ENCODE peak calls at places on chromosomes 13 and 19, in four cellular contexts. W is cardiac muscle cell, E is left lung, V is prostate gland. S is an unnamed sample. For H3K4me1 and H3K36me3, the result is how much of the 10 kb centered on the place peaks cover.

GRCh38 chr19:9535934-9536333 is 2.5 kb downstream of the ZNF426 start:
- DNase-seq in W (no peak), E (no peak), V (no peak), S (no peak)

GRCh38 chr19:3623716-3624115 is 2.9 kb downstream of the CACTIN start:
- DNase-seq in W (no peak), E (no peak), V (no peak), S (no peak)

GRCh38 chr13:44969858-44970484 is 19.3 kb downstream of the NUFIP1 start:
- DNase-seq in W (peak), E (no peak), V (peak), S (no peak)

GRCh38 chr19:47663435-47663910 is 49.7 kb upstream of the EHD2 start:
- DNase-seq in W (peak), E (no peak), V (no peak), S (no peak)

GRCh38 chr19:47284324-47284899 is 9.7 kb downstream of the INAFM1 start:
- DNase-seq in W (peak), E (no peak), V (peak), S (peak)

GRCh38 chr19:12788025-12788681 is 3.1 kb upstream of the JUNB start:
- DNase-seq in W (peak), E (no peak), V (no peak), S (no peak)

GRCh38 chr13:27500806-27501534 is 50.6 kb upstream of the MTIF3 start:
- DNase-seq in W (peak), E (no peak), V (no peak), S (no peak)

GRCh38 chr13:113273856-113274590 is 23.0 kb upstream of the LAMP1 start:
- DNase-seq in W (peak), E (peak), V (no peak), S (peak)

GRCh38 chr19:18340237-18340989 is at the start of gene PGPEP1:
- DNase-seq in W (peak), E (peak), V (peak), S (peak)

GRCh38 chr19:35958660-35959039 is 22.5 kb downstream of the LRFN3 start:
- DNase-seq in W (no peak), E (no peak), V (no peak), S (no peak)

GRCh38 chr13:51626749-51627148 is 42.5 kb downstream of the WDFY2 start:
- DNase-seq in W (no peak), E (no peak), V (no peak), S (no peak)

GRCh38 chr13:44030615-44031014 is 150.9 kb downstream of the LACC1 start:
- DNase-seq in W (no peak), E (no peak), V (no peak), S (no peak)

GRCh38 chr19:18091217-18091608 is 4.5 kb upstream of the IL12RB1 start:
- DNase-seq in W (no peak), E (peak), V (no peak), S (no peak)

GRCh38 chr19:30046522-30046921 is 104.5 kb downstream of the URI1 start:
- DNase-seq in W (no peak), E (no peak), V (no peak), S (no peak)

GRCh38 chr19:21117041-21117907 is 24.6 kb upstream of the ZNF431 start:
- DNase-seq in W (no peak), E (no peak), V (no peak), S (no peak)

GRCh38 chr13:98275711-98276171 is 98.7 kb upstream of the RNF113B start:
- DNase-seq in W (no peak), E (no peak), V (no peak), S (no peak)

GRCh38 chr13:30607908-30608307 is 9.8 kb upstream of the USPL1 start:
- DNase-seq in W (no peak), E (peak), V (no peak), S (no peak)

GRCh38 chr19:18669883-18670282 is 13.6 kb upstream of the CRTC1 start:
- DNase-seq in W (no peak), E (no peak), V (no peak), S (no peak)

GRCh38 chr19:33239223-33239975 is 13.7 kb upstream of the SLC7A10 start:
- DNase-seq in W (no peak), E (no peak), V (no peak), S (no peak)

GRCh38 chr13:40390290-40391008 is 276.0 kb downstream of the FOXO1 start:
- DNase-seq in W (no peak), E (no peak), V (no peak), S (no peak)

GRCh38 chr19:30799854-30800755 is 427.9 kb downstream of the ZNF536 start:
- DNase-seq in W (peak), E (peak), V (peak), S (no peak)

GRCh38 chr19:2731181-2732117 is 8.4 kb downstream of the SLC39A3 start:
- DNase-seq in W (no peak), E (no peak), V (no peak), S (no peak)

GRCh38 chr19:40216777-40217026 is 1.5 kb downstream of the TTC9B start:
- DNase-seq in W (no peak), E (no peak), V (no peak), S (no peak)

GRCh38 chr19:19539738-19540703 is 2.0 kb downstream of the CILP2 start:
- DNase-seq in W (peak), E (peak), V (peak), S (no peak)

GRCh38 chr13:30708541-30708940 is 26.8 kb upstream of the ALOX5AP start:
- DNase-seq in W (peak), E (no peak), V (no peak), S (peak)

GRCh38 chr13:112975401-112975939 is 6.5 kb downstream of the MCF2L start:
- DNase-seq in W (no peak), E (no peak), V (no peak), S (no peak)

GRCh38 chr19:15303105-15303780 is 29.1 kb downstream of the BRD4 start:
- DNase-seq in W (no peak), E (no peak), V (peak), S (peak)

GRCh38 chr13:32381539-32381938 is 46.4 kb downstream of the N4BP2L1 start:
- DNase-seq in W (peak), E (no peak), V (no peak), S (no peak)

GRCh38 chr19:8567522-8568172 is 9.6 kb downstream of the MYO1F start:
- DNase-seq in W (no peak), E (peak), V (no peak), S (no peak)

GRCh38 chr13:36297600-36298338 is at the start of gene CCDC169:
- DNase-seq in W (peak), E (peak), V (peak), S (peak)

DNA sequence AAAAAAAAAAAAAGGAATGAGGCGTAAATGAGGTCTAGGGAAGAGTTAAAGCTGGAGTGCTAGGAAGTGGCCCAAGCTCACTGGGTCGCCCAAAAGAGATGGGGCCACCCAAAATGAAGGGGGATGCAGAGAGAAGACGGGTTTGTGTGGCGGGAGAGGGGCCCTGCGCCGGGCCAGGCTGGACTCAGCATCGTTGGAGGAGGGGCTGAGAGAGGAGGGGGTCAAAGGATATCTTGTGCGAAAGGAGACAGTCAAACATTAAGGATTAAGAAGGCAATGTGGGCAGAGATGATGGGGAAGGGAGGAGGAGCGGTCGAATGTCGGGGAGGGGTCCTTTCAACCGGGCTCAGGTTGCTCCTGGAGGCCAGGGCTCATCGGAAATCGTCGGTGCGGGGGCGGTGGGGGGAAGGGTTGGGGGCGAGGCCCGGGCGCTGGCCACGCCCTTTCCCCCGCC is 825 bp upstream of the CARM1 start:
- DNase-seq in W (no peak), E (no peak), V (no peak), S (no peak)
- H3K4me1 ChIP-seq in W (under half), E (under half), V (under half), S (under half)

GRCh38 chr13:93002071-93002470 is 224.5 kb upstream of the GPC6 start:
- DNase-seq in W (no peak), E (no peak), V (no peak), S (no peak)
- H3K36me3 ChIP-seq in W (under half), E (under half), V (under half), S (under half)

GRCh38 chr19:42111811-42112210 is 20.4 kb downstream of the POU2F2 start:
- DNase-seq in W (no peak), E (no peak), V (no peak), S (no peak)

GRCh38 chr19:42115705-42116104 is 16.5 kb downstream of the POU2F2 start:
- DNase-seq in W (no peak), E (no peak), V (no peak), S (no peak)

GRCh38 chr19:42115219-42115618 is 17.0 kb downstream of the POU2F2 start:
- DNase-seq in W (peak), E (no peak), V (no peak), S (no peak)

GRCh38 chr19:42114412-42114811 is 17.8 kb downstream of the POU2F2 start:
- DNase-seq in W (no peak), E (no peak), V (no peak), S (no peak)

DNA sequence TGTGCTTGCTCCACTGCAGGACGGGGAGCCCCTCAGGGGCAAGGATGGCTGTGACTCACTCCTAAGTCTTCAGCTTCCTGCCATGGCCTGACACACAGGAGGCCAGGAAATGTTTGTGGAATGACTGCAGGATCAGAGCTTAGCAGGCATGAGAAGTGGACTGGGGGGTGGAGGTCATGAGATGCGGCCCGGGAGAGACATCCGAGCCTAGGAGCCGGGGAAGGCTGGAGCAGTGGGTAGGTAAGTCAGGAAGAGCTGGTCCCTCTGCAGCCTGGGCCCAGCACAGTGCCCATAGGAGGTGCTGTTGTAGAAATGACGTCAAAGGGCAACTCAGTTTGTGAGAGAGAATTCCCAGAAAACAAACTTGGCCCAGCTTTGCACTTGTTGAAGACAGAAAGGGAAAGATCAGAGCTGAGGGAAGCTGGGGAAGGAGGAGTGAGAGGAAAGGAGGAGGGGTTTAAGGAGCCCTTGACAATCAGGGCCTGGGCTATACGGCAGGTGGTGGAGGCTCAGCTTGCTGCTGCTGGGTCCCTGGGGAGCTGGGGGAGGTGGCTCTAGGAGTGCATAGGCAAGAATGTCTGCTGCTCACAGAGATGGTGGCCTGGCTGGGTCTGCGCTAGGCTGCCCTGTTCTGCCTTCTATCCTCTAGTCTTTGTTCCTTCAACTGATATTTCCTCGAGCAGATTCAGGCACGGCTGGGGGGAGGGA is 18.5 kb downstream of the POU2F2 start:
- DNase-seq in W (peak), E (no peak), V (no peak), S (peak)
- H3K4me1 ChIP-seq in W (under half), E (under half), V (under half), S (under half)

DNA sequence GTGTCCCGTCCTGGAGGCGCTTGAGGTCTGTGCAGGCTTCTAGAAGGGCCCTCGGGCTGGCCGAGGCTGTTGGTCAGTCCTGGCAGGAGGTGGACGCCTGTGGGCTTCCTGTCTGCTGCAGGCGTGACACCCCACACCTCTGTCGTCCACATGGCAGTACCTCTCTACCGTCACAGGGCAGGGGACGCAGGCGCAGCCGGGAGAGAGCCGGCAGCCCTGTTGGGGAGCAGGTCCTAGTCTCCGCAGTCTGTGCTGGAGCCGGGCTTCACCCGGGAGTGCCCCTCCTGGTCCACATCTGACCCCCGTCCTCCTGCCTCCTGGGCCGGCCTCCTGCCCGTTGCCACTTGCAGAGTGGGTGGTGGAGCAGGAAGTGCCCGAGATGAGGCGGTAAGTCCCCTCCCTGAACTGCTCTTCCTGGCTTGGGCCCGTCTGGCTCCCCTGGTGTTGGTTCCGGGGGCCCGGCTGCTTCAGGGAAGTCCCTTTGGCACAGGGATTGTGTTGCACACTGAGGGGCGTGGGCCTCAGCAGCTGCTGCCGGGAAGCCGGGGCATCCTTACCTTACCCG is 106.0 kb downstream of the KDM4B start:
- DNase-seq in W (no peak), E (no peak), V (no peak), S (no peak)
- H3K36me3 ChIP-seq in W (under half), E (half or more), V (under half), S (under half)